ENCODE peak calls at places on chromosome 17, in seven cellular contexts. P, J, A, E, L, O and N are unnamed samples.

GRCh38 chr17:45391291-45391690 is 41.4 kb downstream of the ARHGAP27 start:
- DNase-seq in P (no peak), J (no peak), A (no peak), E (no peak), L (no peak), O (no peak), N (no peak)

GRCh38 chr17:83177611-83178532 is 98.5 kb downstream of the METRNL start:
- DNase-seq in P (peak), J (peak), A (no peak), E (no peak), L (no peak), O (no peak), N (no peak)

GRCh38 chr17:79108870-79109269 is 34.2 kb downstream of the ENGASE start:
- DNase-seq in P (no peak), J (no peak), A (no peak), E (no peak), L (no peak), O (no peak), N (no peak)

GRCh38 chr17:1649844-1650409 is at the start of gene RILP:
- DNase-seq in P (peak), J (peak), A (peak), E (peak), L (peak), O (no peak), N (peak)

GRCh38 chr17:1034652-1035210 is 37.8 kb downstream of the TIMM22 start:
- DNase-seq in P (no peak), J (no peak), A (no peak), E (no peak), L (no peak), O (no peak), N (no peak)

GRCh38 chr17:76124582-76125390 is 16.3 kb downstream of the FOXJ1 start:
- DNase-seq in P (no peak), J (no peak), A (peak), E (no peak), L (peak), O (no peak), N (no peak)

GRCh38 chr17:64635647-64636305 is 26.3 kb downstream of the SMURF2 start:
- DNase-seq in P (no peak), J (no peak), A (peak), E (no peak), L (no peak), O (peak), N (no peak)

GRCh38 chr17:82930924-82931695 is 91.3 kb upstream of the ZNF750 start:
- DNase-seq in P (peak), J (peak), A (no peak), E (no peak), L (no peak), O (no peak), N (no peak)

GRCh38 chr17:19647697-19648474 is 665 bp upstream of the ALDH3A2 start:
- DNase-seq in P (peak), J (peak), A (peak), E (peak), L (peak), O (peak), N (no peak)

GRCh38 chr17:81576621-81577277 is 24.6 kb upstream of the FAAP100 start:
- DNase-seq in P (no peak), J (no peak), A (no peak), E (no peak), L (peak), O (peak), N (peak)

GRCh38 chr17:1736348-1737281 is 6.1 kb upstream of the SERPINF2 start:
- DNase-seq in P (peak), J (peak), A (peak), E (peak), L (peak), O (peak), N (no peak)

GRCh38 chr17:42190491-42191180 is 3.7 kb downstream of the GHDC start:
- DNase-seq in P (no peak), J (no peak), A (no peak), E (no peak), L (no peak), O (no peak), N (no peak)

GRCh38 chr17:1730345-1731193 is 6.1 kb downstream of the WDR81 start:
- DNase-seq in P (peak), J (peak), A (no peak), E (peak), L (no peak), O (peak), N (peak)

GRCh38 chr17:34575182-34575581 is 4.2 kb upstream of the TMEM132E start:
- DNase-seq in P (no peak), J (no peak), A (no peak), E (no peak), L (no peak), O (no peak), N (no peak)

GRCh38 chr17:76095943-76096342 is 7.6 kb downstream of the EXOC7 start:
- DNase-seq in P (no peak), J (no peak), A (no peak), E (no peak), L (no peak), O (no peak), N (no peak)

GRCh38 chr17:74935585-74936469 is at the start of gene OTOP3:
- DNase-seq in P (no peak), J (no peak), A (no peak), E (no peak), L (no peak), O (no peak), N (no peak)

GRCh38 chr17:38671939-38672720 is 2.6 kb downstream of the EPOP start:
- DNase-seq in P (no peak), J (no peak), A (no peak), E (no peak), L (no peak), O (no peak), N (no peak)

GRCh38 chr17:60971515-60972369 is 294.1 kb downstream of the BCAS3 start:
- DNase-seq in P (peak), J (no peak), A (peak), E (no peak), L (peak), O (peak), N (peak)

GRCh38 chr17:74408830-74409229 is 23.1 kb upstream of the GPRC5C start:
- DNase-seq in P (no peak), J (no peak), A (no peak), E (no peak), L (no peak), O (no peak), N (no peak)

GRCh38 chr17:60106377-60107059 is 27.8 kb upstream of the HEATR6 start:
- DNase-seq in P (no peak), J (no peak), A (peak), E (no peak), L (no peak), O (peak), N (no peak)

GRCh38 chr17:33145941-33146340 is 147.2 kb downstream of the ASIC2 start:
- DNase-seq in P (no peak), J (no peak), A (no peak), E (no peak), L (no peak), O (no peak), N (no peak)

DNA sequence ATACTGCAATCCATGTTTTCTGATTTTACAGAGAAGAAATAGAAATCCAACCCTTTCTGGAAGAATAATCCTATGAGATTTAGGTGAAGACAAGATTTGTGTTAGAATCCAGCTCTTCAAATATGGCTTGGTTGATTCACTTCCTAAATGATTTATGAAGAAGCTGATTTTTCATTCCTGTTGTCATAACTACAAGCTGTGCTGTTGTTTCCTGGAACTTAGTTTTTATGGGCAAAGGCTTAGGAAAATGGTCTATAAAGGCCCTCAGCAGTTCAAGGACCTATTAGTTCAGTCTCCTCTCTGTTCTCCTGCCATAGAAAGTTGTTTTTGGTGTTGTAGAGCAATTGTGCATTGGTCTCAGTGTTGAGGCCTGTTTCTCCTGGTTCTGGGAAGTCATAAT is 174.2 kb upstream of the FAM20A start:
- DNase-seq in P (no peak), J (no peak), A (no peak), E (no peak), L (no peak), O (no peak), N (no peak)
- H3K4me3 ChIP-seq in P (no peak), J (no peak), A (no peak), E (no peak), L (no peak), O (no peak), N (no peak)

GRCh38 chr17:68134046-68134637 is 98.6 kb downstream of the KPNA2 start:
- DNase-seq in P (no peak), J (no peak), A (no peak), E (no peak), L (no peak), O (no peak), N (no peak)

GRCh38 chr17:68135141-68135887 is 99.8 kb downstream of the KPNA2 start:
- DNase-seq in P (no peak), J (no peak), A (no peak), E (no peak), L (no peak), O (no peak), N (no peak)

GRCh38 chr17:68131456-68131855 is 95.9 kb downstream of the KPNA2 start:
- DNase-seq in P (no peak), J (no peak), A (no peak), E (no peak), L (no peak), O (no peak), N (no peak)

GRCh38 chr17:68134731-68135130 is 99.2 kb downstream of the KPNA2 start:
- DNase-seq in P (no peak), J (no peak), A (no peak), E (no peak), L (no peak), O (no peak), N (no peak)

DNA sequence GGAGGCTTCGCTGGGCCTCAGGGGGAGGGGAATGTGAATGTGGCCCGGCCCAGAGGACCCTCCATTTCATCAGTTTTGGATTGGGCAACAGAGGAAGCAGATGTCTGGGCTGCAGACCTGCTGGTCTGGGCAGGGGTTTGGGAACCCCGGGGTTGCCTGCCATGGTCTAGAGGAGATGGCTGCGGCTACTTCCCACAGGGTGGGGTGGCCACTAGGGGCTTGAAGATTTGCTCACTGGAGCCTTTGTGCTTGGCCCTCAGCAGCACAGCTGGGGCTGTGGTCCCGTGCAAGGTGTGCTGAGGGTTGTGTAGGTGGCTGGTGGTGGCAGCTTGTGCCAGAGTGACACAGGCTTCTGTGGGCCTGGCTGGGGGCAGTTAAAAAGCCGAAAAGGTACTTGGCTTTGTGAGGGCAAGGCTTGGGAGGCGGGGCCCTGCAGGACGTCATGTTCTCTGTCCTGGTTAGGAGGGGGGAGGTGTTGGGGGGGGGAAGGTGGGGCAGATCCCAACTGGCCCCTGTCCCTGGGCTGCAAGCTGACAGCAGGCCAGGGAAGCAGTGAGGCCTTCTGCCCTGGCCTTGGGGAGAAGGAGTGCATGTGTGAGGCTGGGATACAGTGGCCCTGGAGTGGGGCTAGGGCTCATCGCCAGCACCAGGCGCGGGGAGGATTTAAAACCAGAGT is 98.0 kb downstream of the KPNA2 start:
- DNase-seq in P (peak), J (no peak), A (no peak), E (no peak), L (no peak), O (no peak), N (no peak)
- TF ChIP-seq CTCF in P (no peak), J (no peak), A (no peak), E (no peak), L (no peak), O (no peak), N (no peak)

GRCh38 chr17:57549468-57549867 is 195.6 kb downstream of the CCDC182 start:
- DNase-seq in P (no peak), J (no peak), A (no peak), E (no peak), L (no peak), O (no peak), N (no peak)
- H3K4me3 ChIP-seq in P (no peak), J (no peak), A (no peak), E (no peak), L (no peak), O (no peak), N (no peak)

GRCh38 chr17:7021993-7022778 is 664 bp upstream of the BCL6B start:
- DNase-seq in P (peak), J (peak), A (peak), E (peak), L (peak), O (peak), N (no peak)
- TF ChIP-seq CTCF in P (peak), J (peak), A (peak), E (peak), L (peak), O (peak), N (peak)

GRCh38 chr17:47733414-47734288 is 615 bp downstream of the TBX21 start:
- DNase-seq in P (no peak), J (no peak), A (no peak), E (no peak), L (no peak), O (no peak), N (no peak)
- H3K4me3 ChIP-seq in P (peak), J (peak), A (peak), E (peak), L (peak), O (no peak), N (no peak)

GRCh38 chr17:10879110-10879509 is 41.2 kb upstream of the PIRT start:
- DNase-seq in P (no peak), J (no peak), A (peak), E (peak), L (no peak), O (no peak), N (no peak)
- TF ChIP-seq CTCF in P (peak), J (no peak), A (peak), E (peak), L (peak), O (no peak), N (no peak)

DNA sequence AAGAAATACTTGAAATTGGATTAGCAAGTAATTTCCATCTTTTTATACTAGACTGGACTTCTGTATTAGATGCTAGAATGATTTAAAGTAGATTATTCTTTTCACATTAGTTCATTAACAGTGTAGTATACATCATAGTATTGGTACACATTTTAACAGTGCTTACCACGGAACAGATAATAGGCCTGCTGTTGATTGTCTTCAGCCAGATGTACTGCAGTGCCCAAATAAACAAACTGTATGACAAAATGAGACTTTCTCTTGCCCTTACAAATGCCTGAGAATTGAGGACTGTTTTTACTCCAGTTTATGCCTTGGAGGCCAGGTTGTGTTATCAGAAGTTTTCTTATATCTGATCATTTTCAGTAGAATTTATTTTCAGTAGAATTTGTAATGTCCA is 631 bp downstream of the EVI2A start:
- DNase-seq in P (no peak), J (no peak), A (peak), E (no peak), L (no peak), O (peak), N (no peak)
- H3K4me3 ChIP-seq in P (no peak), J (no peak), A (peak), E (no peak), L (no peak), O (no peak), N (no peak)

DNA sequence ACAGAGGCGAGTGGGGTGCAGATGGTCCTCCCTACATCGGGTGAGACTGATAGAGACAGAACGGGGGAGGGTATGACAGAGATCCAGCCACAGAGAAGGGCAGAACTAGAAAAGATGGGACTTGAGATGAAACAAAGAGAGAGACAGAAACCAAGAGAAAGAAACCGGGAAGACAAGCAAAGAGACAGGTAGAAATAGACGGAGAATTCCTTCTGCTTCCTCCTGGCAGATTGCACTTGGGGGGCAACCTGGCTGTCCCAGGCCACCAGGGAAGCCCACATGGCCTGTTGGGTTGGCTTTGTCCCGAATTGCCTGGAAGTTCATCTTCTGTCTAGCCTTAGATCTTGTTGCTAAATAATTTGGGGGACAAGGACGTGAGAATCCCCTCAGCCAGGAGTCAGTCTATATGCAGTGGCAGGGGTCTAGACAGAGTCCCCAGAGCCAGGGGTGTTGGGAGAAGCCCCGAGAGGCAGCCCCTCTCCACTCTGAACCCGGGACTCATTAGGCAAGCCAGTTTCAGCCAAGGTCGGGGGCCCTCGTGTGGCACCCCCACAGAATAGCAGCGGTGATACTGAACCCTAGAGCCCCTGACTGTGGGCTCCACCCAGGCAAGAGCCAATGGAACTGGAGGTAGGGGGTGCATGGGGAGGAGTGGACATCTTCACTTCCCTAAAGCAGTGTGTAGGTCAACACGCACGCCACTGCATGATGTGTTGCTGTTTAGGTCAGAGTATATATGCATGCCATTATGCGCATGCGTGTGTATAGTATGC is 626 bp upstream of the TSPOAP1 start:
- DNase-seq in P (no peak), J (peak), A (peak), E (no peak), L (no peak), O (no peak), N (no peak)
- TF ChIP-seq CTCF in P (no peak), J (peak), A (peak), E (peak), L (peak), O (peak), N (peak)

DNA sequence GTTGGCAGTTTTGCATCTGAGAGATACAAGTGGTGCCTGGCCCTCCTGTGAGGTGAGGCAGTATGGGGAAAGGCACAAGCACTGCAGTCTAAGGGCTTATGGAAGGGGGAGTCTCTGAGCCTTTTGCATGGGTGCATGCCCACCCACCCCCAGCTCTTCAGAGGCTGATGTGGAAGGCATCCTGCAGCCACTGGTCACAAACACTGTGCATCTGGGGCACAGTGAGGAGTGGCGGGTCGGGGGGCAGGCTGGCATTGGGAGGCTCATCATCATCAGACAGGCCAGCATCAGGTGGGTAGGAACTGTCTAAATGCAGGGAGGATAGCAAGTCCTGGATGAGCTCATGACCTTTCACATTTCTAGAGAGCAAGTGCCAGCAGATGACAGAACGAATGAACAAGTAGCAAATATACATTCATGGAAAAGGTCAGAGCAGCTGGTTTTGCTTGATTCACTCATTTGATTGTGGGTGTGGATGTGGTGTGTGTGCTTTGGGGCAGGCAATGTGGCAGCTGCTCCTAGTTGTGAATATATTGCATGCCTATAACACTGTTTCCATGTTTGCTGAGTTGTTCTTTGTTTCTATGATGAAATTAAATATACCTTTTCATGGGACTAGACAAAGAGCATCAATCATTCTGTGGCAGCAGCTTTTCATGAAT is 29.2 kb downstream of the TRIM25 start:
- DNase-seq in P (no peak), J (no peak), A (no peak), E (no peak), L (no peak), O (no peak), N (no peak)
- H3K4me3 ChIP-seq in P (no peak), J (no peak), A (no peak), E (no peak), L (no peak), O (no peak), N (no peak)